ENCODE peak calls at places on chromosomes 11 and 22, in seven cellular contexts. Q is pancreas; X is CD8-positive, alpha-beta T cell; J is neural progenitor cell; V is lower lobe of right lung; I is colonic mucosa; C is endothelial cell of umbilical vein. G is an unnamed sample. For H3K9me3, the result is how much of the 10 kb centered on the place peaks cover.

GRCh38 chr22:47561115-47561675 is 798.7 kb downstream of the TBC1D22A start:
- DNase-seq in J (no peak), V (no peak), C (no peak), Q (no peak), I (no peak), X (no peak), G (no peak)

GRCh38 chr11:5658318-5658717 is 26.6 kb downstream of the TRIM5 start:
- DNase-seq in C (no peak), Q (no peak), I (no peak), X (no peak), J (no peak), V (no peak), G (no peak)

GRCh38 chr11:120229451-120230424 is 10.2 kb upstream of the POU2F3 start:
- DNase-seq in V (no peak), Q (no peak), C (peak), J (peak), I (no peak), X (no peak), G (no peak)

GRCh38 chr11:16606784-16607674 is 131.4 kb upstream of the C11orf58 start:
- DNase-seq in Q (peak), J (peak), C (no peak), V (peak), X (no peak), I (no peak), G (peak)

GRCh38 chr11:59766542-59766941 is 11.4 kb downstream of the STX3 start:
- DNase-seq in X (no peak), C (no peak), I (no peak), Q (no peak), V (no peak), J (peak), G (peak)

GRCh38 chr22:28930357-28931007 is 47.1 kb downstream of the ZNRF3 start:
- DNase-seq in I (no peak), V (no peak), J (peak), Q (no peak), C (peak), X (no peak), G (no peak)

GRCh38 chr11:10304495-10305261 is at the start of gene ADM:
- DNase-seq in X (peak), Q (peak), C (peak), V (peak), J (peak), I (peak), G (peak)

GRCh38 chr22:46436595-46437163 is 100.7 kb downstream of the CELSR1 start:
- DNase-seq in Q (no peak), I (no peak), V (no peak), X (no peak), J (no peak), C (no peak), G (no peak)

GRCh38 chr11:3101921-3102640 is 44.9 kb upstream of the CARS1 start:
- DNase-seq in X (no peak), Q (no peak), V (no peak), I (no peak), C (no peak), J (no peak), G (no peak)

GRCh38 chr11:16226245-16226644 is 130.1 kb downstream of the SOX6 start:
- DNase-seq in V (peak), I (peak), C (peak), X (no peak), J (no peak), Q (peak), G (peak)

GRCh38 chr22:37887610-37888378 is 18.3 kb upstream of the MICALL1 start:
- DNase-seq in J (peak), Q (no peak), I (peak), C (peak), X (no peak), V (no peak), G (peak)

GRCh38 chr11:110778351-110778750 is 66.1 kb upstream of the ARHGAP20 start:
- DNase-seq in I (no peak), V (no peak), J (no peak), C (peak), Q (no peak), X (no peak), G (no peak)

GRCh38 chr11:126403039-126403438 is 47.6 kb downstream of the ST3GAL4 start:
- DNase-seq in J (peak), I (peak), Q (no peak), V (no peak), X (no peak), C (no peak), G (no peak)

GRCh38 chr11:94768602-94769511 is 701 bp downstream of the AMOTL1 start:
- DNase-seq in J (peak), I (no peak), C (peak), X (no peak), V (peak), Q (peak), G (no peak)

GRCh38 chr11:76551400-76551799 is 106.6 kb downstream of the EMSY start:
- DNase-seq in Q (no peak), I (no peak), C (peak), V (no peak), J (no peak), X (no peak), G (no peak)

GRCh38 chr22:23219787-23220484 is 39.6 kb downstream of the BCR start:
- DNase-seq in I (peak), X (no peak), V (peak), C (peak), Q (no peak), J (no peak), G (peak)

GRCh38 chr11:104198576-104198975 is 34.6 kb upstream of the PDGFD start:
- DNase-seq in Q (no peak), C (no peak), X (no peak), I (no peak), V (no peak), J (no peak), G (no peak)

DNA sequence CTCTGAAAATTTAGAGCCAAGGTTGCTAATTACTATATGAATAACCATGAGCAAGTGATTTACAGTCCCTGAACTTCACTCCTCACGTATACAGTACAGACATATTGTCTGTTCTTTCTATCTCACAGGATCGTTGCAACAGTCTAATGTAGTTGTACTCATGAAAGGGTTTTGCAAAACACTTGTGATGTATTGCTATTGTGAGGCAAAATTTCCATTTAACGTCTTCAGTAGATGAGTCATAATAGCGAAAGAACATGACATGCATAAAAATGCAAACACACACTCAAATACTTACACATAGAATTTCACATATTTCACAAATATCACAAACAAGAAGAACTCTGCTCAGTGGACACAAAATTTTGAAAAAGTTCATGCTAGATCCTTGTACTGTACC is 134.6 kb upstream of the TRPC6 start:
- DNase-seq in V (no peak), X (no peak), J (no peak), Q (no peak), C (no peak), I (no peak), G (no peak)
- TF ChIP-seq CTCF in V (no peak), X (no peak), J (no peak), Q (no peak), C (no peak), I (no peak), G (no peak)

DNA sequence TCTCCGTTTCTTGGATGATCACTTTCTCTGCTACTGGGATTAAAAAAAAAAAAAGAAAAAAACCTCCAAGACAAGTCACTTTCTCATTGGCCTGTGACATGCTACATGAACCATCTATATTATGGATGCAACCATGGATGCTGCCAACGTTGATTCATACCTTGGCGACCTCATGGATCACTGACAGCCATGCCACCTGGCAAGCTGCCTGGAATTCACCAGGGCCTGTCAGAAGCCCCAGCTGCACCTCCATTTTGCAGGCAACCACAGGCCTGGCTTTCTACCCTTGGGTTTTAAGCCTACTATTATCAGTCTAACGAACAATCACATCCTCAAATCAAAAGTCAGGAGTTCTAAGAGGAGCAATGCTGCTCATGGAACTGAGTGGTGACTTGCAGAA is 47.9 kb upstream of the CADM1 start:
- DNase-seq in Q (no peak), V (no peak), C (no peak), X (no peak), I (no peak), J (no peak), G (no peak)
- H3K9me3 ChIP-seq in Q (under half), V (under half), C (under half), X (under half), I (under half), J (under half), G (under half)

GRCh38 chr22:31652129-31652528 is 9.9 kb downstream of the PISD start:
- DNase-seq in X (no peak), J (no peak), I (no peak), C (no peak), V (no peak), Q (no peak), G (no peak)
- TF ChIP-seq CTCF in X (no peak), J (no peak), I (no peak), C (no peak), V (no peak), Q (no peak), G (no peak)

DNA sequence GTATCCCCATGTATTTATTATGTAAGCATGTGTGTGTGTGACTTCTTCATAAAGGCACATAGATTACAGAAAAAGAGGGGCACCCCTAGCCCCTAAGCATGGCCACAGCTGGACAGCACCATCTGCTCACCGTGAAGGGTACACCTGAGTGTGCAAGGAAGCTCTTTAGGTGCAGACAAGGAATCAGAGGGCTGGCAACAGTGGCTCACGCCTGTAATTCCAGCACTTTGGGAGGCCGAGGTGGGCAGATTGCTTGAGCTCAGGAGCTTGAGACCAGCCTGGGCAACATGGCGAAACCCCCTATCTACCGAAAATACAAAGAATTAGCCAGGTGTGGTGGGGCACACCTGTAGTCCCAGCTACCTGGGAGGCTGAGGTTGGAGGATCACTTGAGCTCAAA is 56.3 kb downstream of the DGCR2 start:
- DNase-seq in V (peak), J (no peak), Q (no peak), C (no peak), X (peak), I (no peak), G (no peak)
- H3K9me3 ChIP-seq in V (under half), J (under half), Q (under half), C (under half), X (under half), I (under half), G (under half)

DNA sequence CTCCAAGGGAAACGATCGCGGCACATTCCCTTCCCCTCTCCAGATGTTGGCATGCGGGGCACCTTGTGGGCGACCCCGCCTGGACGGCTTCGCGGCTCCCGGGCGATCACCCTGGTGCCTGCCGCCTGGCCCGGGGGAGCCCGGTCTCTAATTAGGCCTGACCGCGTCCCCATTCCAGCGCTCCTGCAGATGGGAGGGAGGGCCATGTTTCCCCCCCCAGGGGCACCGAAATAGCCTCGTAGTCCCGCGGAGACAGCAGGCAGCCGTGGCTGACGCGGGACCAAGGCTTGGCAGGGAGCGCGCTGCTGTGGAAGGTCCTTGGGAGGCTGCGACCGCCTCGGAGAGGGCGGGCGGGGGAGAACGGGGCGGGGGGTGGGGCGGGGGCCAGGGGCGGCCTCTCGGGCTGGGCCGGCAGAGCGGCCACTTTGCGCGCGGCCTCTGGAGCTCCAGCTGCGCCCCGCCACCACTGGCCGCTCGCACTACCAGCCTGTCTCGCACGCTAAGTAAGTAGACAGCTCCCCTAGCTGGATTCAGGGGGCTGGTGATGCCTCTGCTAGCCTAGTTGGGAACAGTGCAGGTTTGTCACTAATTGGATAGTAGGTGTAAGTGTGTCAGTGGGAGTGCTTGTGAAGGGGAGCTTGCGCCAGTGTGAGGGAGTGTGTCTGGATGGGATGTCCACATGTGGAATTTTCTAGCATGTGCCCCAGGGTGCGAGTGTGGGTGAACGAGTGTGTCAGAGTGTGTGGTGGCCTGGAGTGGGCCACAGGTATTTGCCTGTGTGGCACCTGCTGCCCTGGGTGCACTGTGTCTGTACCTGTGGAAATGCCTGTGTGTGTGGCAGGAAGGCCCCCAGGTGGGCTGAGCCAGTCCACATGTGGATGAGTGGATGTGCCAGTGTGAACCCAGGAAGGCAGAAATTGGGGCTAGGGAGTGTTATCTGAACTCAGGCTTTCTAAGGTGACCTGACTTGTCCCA is at the start of gene INSC:
- DNase-seq in C (no peak), Q (no peak), J (peak), X (no peak), V (no peak), I (no peak), G (no peak)
- TF ChIP-seq CTCF in C (no peak), Q (no peak), J (no peak), X (no peak), V (no peak), I (no peak), G (no peak)

GRCh38 chr11:36062796-36063380 is 119.0 kb downstream of the LDLRAD3 start:
- DNase-seq in Q (no peak), V (no peak), I (no peak), C (peak), J (no peak), X (no peak), G (no peak)
- H3K9me3 ChIP-seq in Q (under half), V (under half), I (under half), C (under half), J (under half), X (under half), G (under half)

DNA sequence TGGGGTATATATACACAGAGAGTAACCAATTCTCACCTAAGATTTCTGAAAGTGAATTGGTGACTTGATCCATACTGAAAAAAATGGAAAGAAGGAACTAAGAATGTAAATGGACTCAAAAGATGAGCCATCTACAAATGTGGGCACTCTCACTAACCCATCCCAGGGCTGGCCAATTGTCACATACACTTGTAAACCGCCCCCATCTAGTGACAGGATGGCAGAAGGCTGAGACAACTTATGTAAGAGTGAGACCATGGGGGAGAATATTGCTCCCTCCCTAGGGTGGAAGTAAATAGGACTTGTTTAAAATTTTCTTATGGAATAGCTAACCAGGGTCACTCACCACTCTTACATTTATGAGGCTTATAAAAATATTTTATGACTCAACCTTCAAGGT is 377.1 kb upstream of the ISX start:
- DNase-seq in Q (no peak), X (no peak), C (no peak), V (no peak), I (no peak), J (peak), G (no peak)
- TF ChIP-seq CTCF in Q (no peak), X (no peak), C (no peak), V (no peak), I (no peak), J (peak), G (no peak)

DNA sequence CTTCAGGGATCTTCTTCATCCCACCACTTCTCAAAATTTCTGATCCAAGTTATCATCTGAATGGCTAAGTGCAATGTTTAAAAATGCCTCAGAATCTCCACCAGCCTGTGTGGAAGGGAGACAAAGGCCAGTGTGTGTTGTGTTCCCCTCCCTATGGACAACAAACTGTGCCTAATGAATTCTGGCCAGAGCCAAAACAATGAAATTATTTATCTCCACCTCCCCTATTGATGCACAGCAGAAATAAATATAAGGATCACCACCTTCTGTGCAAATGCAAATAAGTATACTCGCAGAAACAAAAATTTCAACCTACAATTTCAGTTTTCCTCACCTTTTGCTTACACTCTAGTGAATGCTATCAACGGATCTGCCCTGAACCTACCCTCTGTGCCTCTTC is 75.8 kb downstream of the GAB2 start:
- DNase-seq in X (no peak), J (no peak), V (no peak), Q (no peak), I (no peak), C (no peak), G (no peak)
- H3K9me3 ChIP-seq in X (under half), J (under half), V (under half), Q (under half), I (under half), C (under half), G (under half)